ENCODE peak calls at places on chromosomes 5 and 9, in four cellular contexts. One of them, this sample, is unnamed.

GRCh38 chr9:134725605-134725940 is 84.0 kb downstream of the COL5A1 start:
- DNase-seq in SW480: no peak
- DNase-seq in AG08395: no peak
- DNase-seq in fibroblast of the conjunctiva: no peak
- DNase-seq in this sample: no peak

GRCh38 chr9:133834080-133834976 is 96.2 kb upstream of the SARDH start:
- DNase-seq in SW480: no peak
- DNase-seq in AG08395: no peak
- DNase-seq in fibroblast of the conjunctiva: no peak
- DNase-seq in this sample: no peak

GRCh38 chr5:101515721-101516120 is 612.6 kb upstream of the ST8SIA4 start:
- DNase-seq in SW480: no peak
- DNase-seq in AG08395: no peak
- DNase-seq in fibroblast of the conjunctiva: no peak
- DNase-seq in this sample: no peak

GRCh38 chr5:54357371-54358058 is 47.1 kb upstream of the ARL15 start:
- DNase-seq in SW480: no peak
- DNase-seq in AG08395: peak; percentile 12
- DNase-seq in fibroblast of the conjunctiva: no peak
- DNase-seq in this sample: no peak

GRCh38 chr9:27460225-27461023 is 63.7 kb upstream of the IFNK start:
- DNase-seq in SW480: no peak
- DNase-seq in AG08395: peak; percentile 20
- DNase-seq in fibroblast of the conjunctiva: peak; percentile 9
- DNase-seq in this sample: peak; percentile 67

GRCh38 chr9:135500071-135500524 is 384 bp upstream of the MRPS2 start:
- DNase-seq in SW480: peak; percentile 34
- DNase-seq in AG08395: no peak
- DNase-seq in fibroblast of the conjunctiva: no peak
- DNase-seq in this sample: no peak

GRCh38 chr9:73655831-73656230 is 504.2 kb downstream of the ANXA1 start:
- DNase-seq in SW480: no peak
- DNase-seq in AG08395: no peak
- DNase-seq in fibroblast of the conjunctiva: no peak
- DNase-seq in this sample: no peak

GRCh38 chr9:93117924-93118862 is 15.9 kb downstream of the NINJ1 start:
- DNase-seq in SW480: no peak
- DNase-seq in AG08395: no peak
- DNase-seq in fibroblast of the conjunctiva: no peak
- DNase-seq in this sample: no peak

GRCh38 chr9:88809836-88810235 is 181.4 kb upstream of the S1PR3 start:
- DNase-seq in SW480: no peak
- DNase-seq in AG08395: no peak
- DNase-seq in fibroblast of the conjunctiva: no peak
- DNase-seq in this sample: no peak

GRCh38 chr5:139774980-139775654 is 20.5 kb upstream of the PSD2 start:
- DNase-seq in SW480: no peak
- DNase-seq in AG08395: peak; percentile 81
- DNase-seq in fibroblast of the conjunctiva: no peak
- DNase-seq in this sample: peak; percentile 41

GRCh38 chr5:31023105-31023504 is 170.4 kb upstream of the CDH6 start:
- DNase-seq in SW480: no peak
- DNase-seq in AG08395: no peak
- DNase-seq in fibroblast of the conjunctiva: no peak
- DNase-seq in this sample: no peak